ENCODE peak calls at places on chromosomes 3 and 15, in four cellular contexts. O, B, H and D are unnamed samples.

GRCh38 chr3:28151608-28152228 is 89.7 kb upstream of the CMC1 start:
- DNase-seq in O (no peak), B (no peak), H (peak), D (no peak)

GRCh38 chr3:80806673-80807072 is 954.8 kb downstream of the GBE1 start:
- DNase-seq in O (no peak), B (no peak), H (no peak), D (no peak)

GRCh38 chr15:89359471-89360293 is 25.1 kb upstream of the POLG start:
- DNase-seq in O (no peak), B (no peak), H (no peak), D (no peak)

GRCh38 chr15:74695597-74696397 is at the start of gene EDC3:
- DNase-seq in O (peak), B (peak), H (peak), D (peak)

GRCh38 chr15:65147902-65148301 is 14.3 kb upstream of the PDCD7 start:
- DNase-seq in O (no peak), B (no peak), H (no peak), D (no peak)

GRCh38 chr3:124765197-124765596 is 34.9 kb downstream of the UMPS start:
- DNase-seq in O (no peak), B (no peak), H (no peak), D (no peak)

GRCh38 chr3:22660076-22660475 is 543.1 kb upstream of the UBE2E2 start:
- DNase-seq in O (no peak), B (no peak), H (no peak), D (no peak)

GRCh38 chr15:68572309-68572708 is 6.5 kb upstream of the CORO2B start:
- DNase-seq in O (no peak), B (no peak), H (no peak), D (no peak)

GRCh38 chr3:17239417-17239816 is 354.7 kb downstream of the PLCL2 start:
- DNase-seq in O (no peak), B (peak), H (no peak), D (no peak)

GRCh38 chr15:68114356-68114755 is 60.2 kb downstream of the PIAS1 start:
- DNase-seq in O (no peak), B (no peak), H (no peak), D (no peak)

GRCh38 chr3:141507392-141508066 is 20.7 kb downstream of the RASA2 start:
- DNase-seq in O (no peak), B (no peak), H (no peak), D (no peak)

GRCh38 chr15:74642328-74642723 is 26.7 kb downstream of the CLK3 start:
- DNase-seq in O (no peak), B (no peak), H (no peak), D (no peak)

GRCh38 chr3:158821847-158822246 is 20.0 kb downstream of the MFSD1 start:
- DNase-seq in O (no peak), B (no peak), H (no peak), D (no peak)

GRCh38 chr3:54171509-54171908 is 49.2 kb downstream of the CACNA2D3 start:
- DNase-seq in O (no peak), B (no peak), H (no peak), D (no peak)

GRCh38 chr3:76991165-76991564 is 48.7 kb upstream of the ROBO2 start:
- DNase-seq in O (no peak), B (no peak), H (no peak), D (no peak)

GRCh38 chr3:18425641-18426403 is 683 bp upstream of the SATB1 start:
- DNase-seq in O (no peak), B (no peak), H (no peak), D (no peak)

GRCh38 chr3:87088366-87088983 is 97.5 kb upstream of the VGLL3 start:
- DNase-seq in O (no peak), B (no peak), H (no peak), D (no peak)

GRCh38 chr3:69329897-69330296 is 56.0 kb downstream of the FRMD4B start:
- DNase-seq in O (no peak), B (no peak), H (no peak), D (no peak)

GRCh38 chr15:82847703-82848102 is 38.3 kb downstream of the WHAMM start:
- DNase-seq in O (no peak), B (no peak), H (no peak), D (no peak)

GRCh38 chr15:81023483-81024264 is 23.0 kb downstream of the TLNRD1 start:
- DNase-seq in O (no peak), B (no peak), H (peak), D (no peak)

GRCh38 chr3:194879126-194879887 is 193.6 kb downstream of the FAM43A start:
- DNase-seq in O (no peak), B (no peak), H (no peak), D (no peak)

GRCh38 chr3:39406368-39407258 is at the start of gene RPSA:
- DNase-seq in O (peak), B (peak), H (peak), D (peak)

GRCh38 chr3:119751423-119751822 is 30.5 kb upstream of the NR1I2 start:
- DNase-seq in O (no peak), B (no peak), H (no peak), D (no peak)

GRCh38 chr3:40249168-40249567 is 60.3 kb upstream of the EIF1B start:
- DNase-seq in O (no peak), B (no peak), H (no peak), D (no peak)

GRCh38 chr3:171459130-171459941 is 869 bp downstream of the TNIK start:
- DNase-seq in O (no peak), B (no peak), H (no peak), D (peak)

GRCh38 chr3:168802761-168803160 is 707.0 kb upstream of the GOLIM4 start:
- DNase-seq in O (no peak), B (no peak), H (no peak), D (no peak)

GRCh38 chr15:101528108-101528916 is 38.8 kb upstream of the PCSK6 start:
- DNase-seq in O (peak), B (peak), H (no peak), D (no peak)

GRCh38 chr15:70318594-70318993 is 220.9 kb upstream of the TLE3 start:
- DNase-seq in O (no peak), B (no peak), H (no peak), D (no peak)

GRCh38 chr3:24123596-24123995 is 178.5 kb downstream of the NR1D2 start:
- DNase-seq in O (no peak), B (no peak), H (no peak), D (no peak)

GRCh38 chr3:54969652-54970051 is 41.8 kb upstream of the LRTM1 start:
- DNase-seq in O (no peak), B (no peak), H (no peak), D (no peak)

GRCh38 chr15:41115088-41115651 is 910 bp downstream of the INO80 start:
- DNase-seq in O (no peak), B (peak), H (peak), D (peak)

GRCh38 chr15:74835312-74835823 is 7.6 kb downstream of the ULK3 start:
- DNase-seq in O (peak), B (peak), H (no peak), D (peak)

GRCh38 chr3:186254676-186255665 is 107.1 kb downstream of the DGKG start:
- DNase-seq in O (no peak), B (no peak), H (peak), D (no peak)

GRCh38 chr3:74988095-74988494 is 373.6 kb upstream of the CNTN3 start:
- DNase-seq in O (no peak), B (no peak), H (no peak), D (no peak)

GRCh38 chr3:9316881-9317341 is 45.9 kb upstream of the THUMPD3 start:
- DNase-seq in O (no peak), B (no peak), H (no peak), D (no peak)
- TF ChIP-seq HDAC2 in O (no peak), B (no peak), H (no peak), D (no peak)

DNA sequence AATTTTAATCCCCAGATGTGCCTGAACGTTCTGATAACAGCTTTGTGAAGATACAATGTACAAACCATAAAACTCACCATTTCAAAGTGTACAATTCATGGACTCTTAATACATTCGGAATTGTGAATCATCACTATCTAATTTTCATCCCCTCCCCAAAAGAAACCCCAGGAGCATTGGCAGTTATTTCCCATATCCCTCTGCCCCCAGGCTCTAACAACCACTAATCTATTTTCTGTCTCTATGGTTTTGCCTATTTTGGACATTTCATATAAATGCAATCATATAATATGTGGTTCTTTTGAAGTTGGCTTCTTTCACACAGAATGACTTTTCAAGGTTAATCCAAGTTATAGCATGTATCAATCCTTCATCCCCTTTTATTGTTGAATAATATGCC is 25.3 kb downstream of the PRICKLE2 start:
- DNase-seq in O (no peak), B (no peak), H (no peak), D (no peak)
- TF ChIP-seq JUNB in O (no peak), B (no peak), H (no peak), D (no peak)

DNA sequence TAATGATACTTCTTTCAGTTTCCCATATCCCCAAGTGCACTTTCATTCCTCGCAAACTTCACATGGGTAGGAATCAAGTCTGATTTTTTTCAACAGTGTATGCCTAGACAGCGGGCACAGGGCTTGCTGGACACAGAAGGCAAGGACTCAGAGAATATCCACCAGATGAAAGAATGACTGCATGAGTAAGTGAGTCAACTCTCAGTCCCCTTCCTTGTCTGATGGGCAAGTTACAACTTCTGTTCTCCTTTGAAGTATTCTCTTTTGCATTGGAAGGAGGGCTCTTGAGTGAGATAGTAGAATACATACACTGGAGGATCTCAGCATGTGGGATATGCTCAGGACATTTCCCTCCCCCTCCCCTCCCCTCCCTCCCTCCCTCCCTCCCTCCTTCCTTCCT is 3.0 kb upstream of the SQOR start:
- DNase-seq in O (no peak), B (no peak), H (no peak), D (no peak)
- TF ChIP-seq HDAC2 in O (no peak), B (no peak), H (no peak), D (no peak)

GRCh38 chr3:13161021-13161759 is 88.0 kb upstream of the IQSEC1 start:
- DNase-seq in O (no peak), B (no peak), H (no peak), D (no peak)

GRCh38 chr3:13160619-13161018 is 87.4 kb upstream of the IQSEC1 start:
- DNase-seq in O (no peak), B (no peak), H (no peak), D (no peak)

GRCh38 chr3:13158441-13158840 is 85.2 kb upstream of the IQSEC1 start:
- DNase-seq in O (no peak), B (no peak), H (no peak), D (no peak)

GRCh38 chr3:13158871-13159270 is 85.6 kb upstream of the IQSEC1 start:
- DNase-seq in O (no peak), B (no peak), H (no peak), D (no peak)

GRCh38 chr3:13159890-13160289 is 86.7 kb upstream of the IQSEC1 start:
- DNase-seq in O (no peak), B (no peak), H (no peak), D (no peak)
- TF ChIP-seq JUNB in O (no peak), B (no peak), H (no peak), D (no peak)

DNA sequence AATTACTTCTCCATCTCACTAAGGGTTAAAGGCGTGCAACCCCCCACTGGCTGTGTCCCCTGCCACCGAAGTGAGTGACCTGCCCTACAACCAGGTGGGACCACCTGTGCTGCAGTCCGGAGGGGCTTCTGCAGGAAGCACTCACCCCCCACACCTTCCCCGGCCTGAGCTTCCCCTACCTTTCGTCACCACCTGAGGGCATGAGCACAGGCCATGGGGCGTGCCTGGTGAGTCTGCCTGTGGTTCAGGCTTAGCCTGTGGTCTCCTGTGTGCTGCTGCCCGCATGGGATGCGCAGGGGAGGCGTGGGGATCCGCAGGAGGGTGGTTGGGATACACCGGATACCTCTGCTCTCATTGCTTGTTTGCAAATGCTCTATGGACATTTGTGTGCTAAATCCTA is 46.0 kb downstream of the KLHL25 start:
- DNase-seq in O (no peak), B (no peak), H (no peak), D (no peak)
- TF ChIP-seq HDAC2 in O (no peak), B (no peak), H (no peak), D (no peak)

GRCh38 chr15:66872394-66872793 is 170.4 kb downstream of the SMAD6 start:
- DNase-seq in O (no peak), B (no peak), H (no peak), D (no peak)
- TF ChIP-seq JUNB in O (no peak), B (no peak), H (no peak), D (no peak)